ENCODE peak calls at places on chromosomes 2 and 18, in seven cellular contexts. One of them, this sample, is unnamed.

GRCh38 chr2:238418196-238418998 is 8.3 kb upstream of the ASB1 start:
- DNase-seq in activated naive CD8-positive, alpha-beta T cell treated with anti-CD3 and anti-CD28 coated beads for 36 hours: no peak
- DNase-seq in amniotic epithelial cell: no peak
- DNase-seq in CD4-positive, alpha-beta memory T cell: no peak
- DNase-seq in foreskin melanocyte: no peak
- DNase-seq in lower lobe of right lung: no peak
- DNase-seq in GM03348: no peak
- DNase-seq in this sample: no peak

GRCh38 chr2:199581935-199582336 is 124.2 kb upstream of the SATB2 start:
- DNase-seq in activated naive CD8-positive, alpha-beta T cell treated with anti-CD3 and anti-CD28 coated beads for 36 hours: no peak
- DNase-seq in amniotic epithelial cell: no peak
- DNase-seq in CD4-positive, alpha-beta memory T cell: no peak
- DNase-seq in foreskin melanocyte: no peak
- DNase-seq in lower lobe of right lung: no peak
- DNase-seq in GM03348: peak; percentile 18
- DNase-seq in this sample: no peak

GRCh38 chr2:100301881-100302584 is 20.3 kb downstream of the LONRF2 start:
- DNase-seq in activated naive CD8-positive, alpha-beta T cell treated with anti-CD3 and anti-CD28 coated beads for 36 hours: no peak
- DNase-seq in amniotic epithelial cell: no peak
- DNase-seq in CD4-positive, alpha-beta memory T cell: no peak
- DNase-seq in foreskin melanocyte: no peak
- DNase-seq in lower lobe of right lung: no peak
- DNase-seq in GM03348: no peak
- DNase-seq in this sample: no peak

GRCh38 chr2:98518106-98518505 is 73.4 kb downstream of the INPP4A start:
- DNase-seq in activated naive CD8-positive, alpha-beta T cell treated with anti-CD3 and anti-CD28 coated beads for 36 hours: peak; percentile 42
- DNase-seq in amniotic epithelial cell: peak; percentile 59
- DNase-seq in CD4-positive, alpha-beta memory T cell: peak; percentile 61
- DNase-seq in foreskin melanocyte: no peak
- DNase-seq in lower lobe of right lung: no peak
- DNase-seq in GM03348: no peak
- DNase-seq in this sample: no peak

GRCh38 chr2:168583064-168583709 is 127.1 kb downstream of the CERS6 start:
- DNase-seq in activated naive CD8-positive, alpha-beta T cell treated with anti-CD3 and anti-CD28 coated beads for 36 hours: no peak
- DNase-seq in amniotic epithelial cell: peak; percentile 52
- DNase-seq in CD4-positive, alpha-beta memory T cell: no peak
- DNase-seq in foreskin melanocyte: no peak
- DNase-seq in lower lobe of right lung: no peak
- DNase-seq in GM03348: peak; percentile 33
- DNase-seq in this sample: no peak

GRCh38 chr2:129253461-129253812 is 726.0 kb upstream of the RAB6C start:
- DNase-seq in activated naive CD8-positive, alpha-beta T cell treated with anti-CD3 and anti-CD28 coated beads for 36 hours: no peak
- DNase-seq in amniotic epithelial cell: no peak
- DNase-seq in CD4-positive, alpha-beta memory T cell: no peak
- DNase-seq in foreskin melanocyte: no peak
- DNase-seq in lower lobe of right lung: no peak
- DNase-seq in GM03348: no peak
- DNase-seq in this sample: no peak

GRCh38 chr18:58538604-58539386 is 90.1 kb downstream of the ALPK2 start:
- DNase-seq in activated naive CD8-positive, alpha-beta T cell treated with anti-CD3 and anti-CD28 coated beads for 36 hours: no peak
- DNase-seq in amniotic epithelial cell: no peak
- DNase-seq in CD4-positive, alpha-beta memory T cell: no peak
- DNase-seq in foreskin melanocyte: no peak
- DNase-seq in lower lobe of right lung: no peak
- DNase-seq in GM03348: no peak
- DNase-seq in this sample: no peak

GRCh38 chr2:46521215-46521683 is 41.9 kb downstream of the TMEM247 start:
- DNase-seq in activated naive CD8-positive, alpha-beta T cell treated with anti-CD3 and anti-CD28 coated beads for 36 hours: no peak
- DNase-seq in amniotic epithelial cell: peak; percentile 93
- DNase-seq in CD4-positive, alpha-beta memory T cell: no peak
- DNase-seq in foreskin melanocyte: no peak
- DNase-seq in lower lobe of right lung: peak; percentile 65
- DNase-seq in GM03348: peak; percentile 80
- DNase-seq in this sample: no peak

GRCh38 chr18:9617006-9617542 is 2.7 kb upstream of the PPP4R1 start:
- DNase-seq in activated naive CD8-positive, alpha-beta T cell treated with anti-CD3 and anti-CD28 coated beads for 36 hours: no peak
- DNase-seq in amniotic epithelial cell: peak; percentile 29
- DNase-seq in CD4-positive, alpha-beta memory T cell: no peak
- DNase-seq in foreskin melanocyte: no peak
- DNase-seq in lower lobe of right lung: no peak
- DNase-seq in GM03348: no peak
- DNase-seq in this sample: no peak

GRCh38 chr2:110157153-110157793 is 41.7 kb upstream of the MALL start:
- DNase-seq in activated naive CD8-positive, alpha-beta T cell treated with anti-CD3 and anti-CD28 coated beads for 36 hours: no peak
- DNase-seq in amniotic epithelial cell: peak; percentile 52
- DNase-seq in CD4-positive, alpha-beta memory T cell: peak; percentile 7
- DNase-seq in foreskin melanocyte: peak; percentile 52
- DNase-seq in lower lobe of right lung: no peak
- DNase-seq in GM03348: peak; percentile 44
- DNase-seq in this sample: peak; percentile 69

GRCh38 chr18:57771183-57771582 is 31.9 kb downstream of the ATP8B1 start:
- DNase-seq in activated naive CD8-positive, alpha-beta T cell treated with anti-CD3 and anti-CD28 coated beads for 36 hours: no peak
- DNase-seq in amniotic epithelial cell: no peak
- DNase-seq in CD4-positive, alpha-beta memory T cell: no peak
- DNase-seq in foreskin melanocyte: no peak
- DNase-seq in lower lobe of right lung: no peak
- DNase-seq in GM03348: no peak
- DNase-seq in this sample: no peak

GRCh38 chr2:156430978-156431358 is 5.2 kb upstream of the GPD2 start:
- DNase-seq in activated naive CD8-positive, alpha-beta T cell treated with anti-CD3 and anti-CD28 coated beads for 36 hours: no peak
- DNase-seq in amniotic epithelial cell: peak; percentile 74
- DNase-seq in CD4-positive, alpha-beta memory T cell: no peak
- DNase-seq in foreskin melanocyte: no peak
- DNase-seq in lower lobe of right lung: no peak
- DNase-seq in GM03348: peak; percentile 58
- DNase-seq in this sample: no peak

GRCh38 chr2:226327830-226328229 is 471.8 kb downstream of the IRS1 start:
- DNase-seq in activated naive CD8-positive, alpha-beta T cell treated with anti-CD3 and anti-CD28 coated beads for 36 hours: no peak
- DNase-seq in amniotic epithelial cell: no peak
- DNase-seq in CD4-positive, alpha-beta memory T cell: no peak
- DNase-seq in foreskin melanocyte: no peak
- DNase-seq in lower lobe of right lung: no peak
- DNase-seq in GM03348: no peak
- DNase-seq in this sample: no peak

GRCh38 chr2:46431481-46432235 is 47.7 kb upstream of the TMEM247 start:
- DNase-seq in activated naive CD8-positive, alpha-beta T cell treated with anti-CD3 and anti-CD28 coated beads for 36 hours: no peak
- DNase-seq in amniotic epithelial cell: peak; percentile 73
- DNase-seq in CD4-positive, alpha-beta memory T cell: no peak
- DNase-seq in foreskin melanocyte: no peak
- DNase-seq in lower lobe of right lung: no peak
- DNase-seq in GM03348: peak; percentile 34
- DNase-seq in this sample: no peak

GRCh38 chr18:31876707-31877106 is 66.2 kb downstream of the TRAPPC8 start:
- DNase-seq in activated naive CD8-positive, alpha-beta T cell treated with anti-CD3 and anti-CD28 coated beads for 36 hours: no peak
- DNase-seq in amniotic epithelial cell: no peak
- DNase-seq in CD4-positive, alpha-beta memory T cell: no peak
- DNase-seq in foreskin melanocyte: no peak
- DNase-seq in lower lobe of right lung: no peak
- DNase-seq in GM03348: peak; percentile 4
- DNase-seq in this sample: no peak

GRCh38 chr2:1891147-1891546 is 146.8 kb upstream of the PXDN start:
- DNase-seq in activated naive CD8-positive, alpha-beta T cell treated with anti-CD3 and anti-CD28 coated beads for 36 hours: no peak
- DNase-seq in amniotic epithelial cell: no peak
- DNase-seq in CD4-positive, alpha-beta memory T cell: no peak
- DNase-seq in foreskin melanocyte: no peak
- DNase-seq in lower lobe of right lung: no peak
- DNase-seq in GM03348: no peak
- DNase-seq in this sample: no peak

GRCh38 chr2:159045545-159046454 is 77.4 kb downstream of the TANC1 start:
- DNase-seq in activated naive CD8-positive, alpha-beta T cell treated with anti-CD3 and anti-CD28 coated beads for 36 hours: no peak
- DNase-seq in amniotic epithelial cell: peak; percentile 49
- DNase-seq in CD4-positive, alpha-beta memory T cell: no peak
- DNase-seq in foreskin melanocyte: no peak
- DNase-seq in lower lobe of right lung: no peak
- DNase-seq in GM03348: no peak
- DNase-seq in this sample: no peak

GRCh38 chr2:237422309-237422708 is 8.3 kb upstream of the COL6A3 start:
- DNase-seq in activated naive CD8-positive, alpha-beta T cell treated with anti-CD3 and anti-CD28 coated beads for 36 hours: no peak
- DNase-seq in amniotic epithelial cell: no peak
- DNase-seq in CD4-positive, alpha-beta memory T cell: no peak
- DNase-seq in foreskin melanocyte: no peak
- DNase-seq in lower lobe of right lung: no peak
- DNase-seq in GM03348: no peak
- DNase-seq in this sample: no peak

GRCh38 chr2:188076149-188077056 is 215.3 kb upstream of the GULP1 start:
- DNase-seq in activated naive CD8-positive, alpha-beta T cell treated with anti-CD3 and anti-CD28 coated beads for 36 hours: no peak
- DNase-seq in amniotic epithelial cell: peak; percentile 20
- DNase-seq in CD4-positive, alpha-beta memory T cell: no peak
- DNase-seq in foreskin melanocyte: no peak
- DNase-seq in lower lobe of right lung: no peak
- DNase-seq in GM03348: no peak
- DNase-seq in this sample: peak; percentile 5

GRCh38 chr2:208326016-208326415 is 60.0 kb downstream of the PIKFYVE start:
- DNase-seq in activated naive CD8-positive, alpha-beta T cell treated with anti-CD3 and anti-CD28 coated beads for 36 hours: no peak
- DNase-seq in amniotic epithelial cell: no peak
- DNase-seq in CD4-positive, alpha-beta memory T cell: no peak
- DNase-seq in foreskin melanocyte: no peak
- DNase-seq in lower lobe of right lung: no peak
- DNase-seq in GM03348: no peak
- DNase-seq in this sample: no peak

GRCh38 chr2:80852079-80852807 is 547.7 kb upstream of the LRRTM1 start:
- DNase-seq in activated naive CD8-positive, alpha-beta T cell treated with anti-CD3 and anti-CD28 coated beads for 36 hours: no peak
- DNase-seq in amniotic epithelial cell: no peak
- DNase-seq in CD4-positive, alpha-beta memory T cell: no peak
- DNase-seq in foreskin melanocyte: no peak
- DNase-seq in lower lobe of right lung: no peak
- DNase-seq in GM03348: no peak
- DNase-seq in this sample: no peak

GRCh38 chr2:56681659-56682396 is 498.0 kb downstream of the CCDC85A start:
- DNase-seq in activated naive CD8-positive, alpha-beta T cell treated with anti-CD3 and anti-CD28 coated beads for 36 hours: no peak
- DNase-seq in amniotic epithelial cell: peak; percentile 83
- DNase-seq in CD4-positive, alpha-beta memory T cell: no peak
- DNase-seq in foreskin melanocyte: no peak
- DNase-seq in lower lobe of right lung: no peak
- DNase-seq in GM03348: peak; percentile 41
- DNase-seq in this sample: no peak

GRCh38 chr18:7338846-7339245 is 108.0 kb downstream of the LRRC30 start:
- DNase-seq in activated naive CD8-positive, alpha-beta T cell treated with anti-CD3 and anti-CD28 coated beads for 36 hours: no peak
- DNase-seq in amniotic epithelial cell: peak; percentile 7
- DNase-seq in CD4-positive, alpha-beta memory T cell: no peak
- DNase-seq in foreskin melanocyte: no peak
- DNase-seq in lower lobe of right lung: no peak
- DNase-seq in GM03348: no peak
- DNase-seq in this sample: no peak

GRCh38 chr2:213958086-213958485 is 452.8 kb upstream of the VWC2L start:
- DNase-seq in activated naive CD8-positive, alpha-beta T cell treated with anti-CD3 and anti-CD28 coated beads for 36 hours: no peak
- DNase-seq in amniotic epithelial cell: no peak
- DNase-seq in CD4-positive, alpha-beta memory T cell: no peak
- DNase-seq in foreskin melanocyte: no peak
- DNase-seq in lower lobe of right lung: no peak
- DNase-seq in GM03348: no peak
- DNase-seq in this sample: no peak

GRCh38 chr2:36452279-36452678 is 96.7 kb downstream of the CRIM1 start:
- DNase-seq in activated naive CD8-positive, alpha-beta T cell treated with anti-CD3 and anti-CD28 coated beads for 36 hours: no peak
- DNase-seq in amniotic epithelial cell: no peak
- DNase-seq in CD4-positive, alpha-beta memory T cell: no peak
- DNase-seq in foreskin melanocyte: no peak
- DNase-seq in lower lobe of right lung: no peak
- DNase-seq in GM03348: peak; percentile 41
- DNase-seq in this sample: no peak

GRCh38 chr2:218465987-218466633 is 47.2 kb downstream of the VIL1 start:
- DNase-seq in activated naive CD8-positive, alpha-beta T cell treated with anti-CD3 and anti-CD28 coated beads for 36 hours: no peak
- DNase-seq in amniotic epithelial cell: peak; percentile 39
- DNase-seq in CD4-positive, alpha-beta memory T cell: peak; percentile 15
- DNase-seq in foreskin melanocyte: peak; percentile 17
- DNase-seq in lower lobe of right lung: no peak
- DNase-seq in GM03348: peak; percentile 56
- DNase-seq in this sample: peak; percentile 13

GRCh38 chr2:39335930-39336329 is 92.2 kb upstream of the CDKL4 start:
- DNase-seq in activated naive CD8-positive, alpha-beta T cell treated with anti-CD3 and anti-CD28 coated beads for 36 hours: no peak
- DNase-seq in amniotic epithelial cell: no peak
- DNase-seq in CD4-positive, alpha-beta memory T cell: no peak
- DNase-seq in foreskin melanocyte: no peak
- DNase-seq in lower lobe of right lung: no peak
- DNase-seq in GM03348: no peak
- DNase-seq in this sample: no peak

GRCh38 chr2:105328281-105329196 is 996 bp downstream of the TGFBRAP1 start:
- DNase-seq in activated naive CD8-positive, alpha-beta T cell treated with anti-CD3 and anti-CD28 coated beads for 36 hours: peak; percentile 27
- DNase-seq in amniotic epithelial cell: peak; percentile 42
- DNase-seq in CD4-positive, alpha-beta memory T cell: no peak
- DNase-seq in foreskin melanocyte: peak; percentile 82
- DNase-seq in lower lobe of right lung: no peak
- DNase-seq in GM03348: no peak
- DNase-seq in this sample: no peak

GRCh38 chr2:64637931-64638330 is 15.8 kb downstream of the SERTAD2 start:
- DNase-seq in activated naive CD8-positive, alpha-beta T cell treated with anti-CD3 and anti-CD28 coated beads for 36 hours: no peak
- DNase-seq in amniotic epithelial cell: no peak
- DNase-seq in CD4-positive, alpha-beta memory T cell: no peak
- DNase-seq in foreskin melanocyte: no peak
- DNase-seq in lower lobe of right lung: no peak
- DNase-seq in GM03348: peak; percentile 23
- DNase-seq in this sample: no peak

GRCh38 chr2:240655931-240656886 is 26.5 kb downstream of the AQP12B start:
- DNase-seq in activated naive CD8-positive, alpha-beta T cell treated with anti-CD3 and anti-CD28 coated beads for 36 hours: peak; percentile 29
- DNase-seq in amniotic epithelial cell: peak; percentile 18
- DNase-seq in CD4-positive, alpha-beta memory T cell: no peak
- DNase-seq in foreskin melanocyte: peak; percentile 11
- DNase-seq in lower lobe of right lung: no peak
- DNase-seq in GM03348: peak; percentile 39
- DNase-seq in this sample: no peak

GRCh38 chr2:128037624-128038023 is 9.8 kb upstream of the SAP130 start:
- DNase-seq in activated naive CD8-positive, alpha-beta T cell treated with anti-CD3 and anti-CD28 coated beads for 36 hours: no peak
- DNase-seq in amniotic epithelial cell: no peak
- DNase-seq in CD4-positive, alpha-beta memory T cell: no peak
- DNase-seq in foreskin melanocyte: no peak
- DNase-seq in lower lobe of right lung: no peak
- DNase-seq in GM03348: no peak
- DNase-seq in this sample: no peak